ENCODE peak calls at places on chromosomes 7 and 10, in eight cellular contexts. C is AG10803, L is brain microvascular endothelial cell, S is OCI-LY7, U is osteoblast, J is GM12865, B is tibial nerve, W is psoas muscle. Q is an unnamed sample.

GRCh38 chr7:32070406-32071360 is at the start of gene PDE1C:
- DNase-seq in C (peak; percentile 30), L (no peak), S (no peak), U (peak; percentile 87), J (no peak), B (no peak), W (peak; percentile 19), Q (no peak)

GRCh38 chr7:121541457-121541856 is 145.3 kb upstream of the FAM3C start:
- DNase-seq in C (no peak), L (no peak), S (no peak), U (no peak), J (no peak), B (no peak), W (no peak), Q (no peak)

GRCh38 chr10:29517352-29517923 is 117.3 kb downstream of the SVIL start:
- DNase-seq in C (peak; percentile 32), L (peak; percentile 46), S (peak; percentile 47), U (no peak), J (peak; percentile 29), B (no peak), W (no peak), Q (no peak)

GRCh38 chr10:50679149-50679548 is 55.4 kb upstream of the SGMS1 start:
- DNase-seq in C (no peak), L (no peak), S (no peak), U (peak; percentile 36), J (no peak), B (no peak), W (no peak), Q (no peak)

GRCh38 chr10:6878067-6878412 is 298.0 kb upstream of the PRKCQ start:
- DNase-seq in C (peak; percentile 20), L (no peak), S (peak; percentile 4), U (no peak), J (no peak), B (no peak), W (no peak), Q (peak; percentile 21)

GRCh38 chr10:23106508-23106907 is 11.1 kb downstream of the MSRB2 start:
- DNase-seq in C (no peak), L (no peak), S (no peak), U (no peak), J (no peak), B (no peak), W (no peak), Q (no peak)

GRCh38 chr7:50693475-50693874 is 89.2 kb downstream of the GRB10 start:
- DNase-seq in C (no peak), L (peak; percentile 19), S (no peak), U (no peak), J (no peak), B (no peak), W (no peak), Q (no peak)

GRCh38 chr10:3682745-3683144 is 102.3 kb downstream of the KLF6 start:
- DNase-seq in C (no peak), L (no peak), S (no peak), U (no peak), J (no peak), B (no peak), W (no peak), Q (no peak)

GRCh38 chr10:98349508-98349922 is 65.5 kb downstream of the PYROXD2 start:
- DNase-seq in C (peak; percentile 100), L (peak; percentile 97), S (peak; percentile 72), U (peak; percentile 97), J (peak; percentile 58), B (peak; percentile 28), W (peak; percentile 66), Q (peak; percentile 99)

GRCh38 chr10:103793920-103794883 is 61.2 kb downstream of the SH3PXD2A start:
- DNase-seq in C (no peak), L (no peak), S (no peak), U (no peak), J (no peak), B (no peak), W (peak; percentile 22), Q (no peak)

GRCh38 chr10:114507449-114507848 is 103.1 kb upstream of the AFAP1L2 start:
- DNase-seq in C (no peak), L (no peak), S (no peak), U (no peak), J (no peak), B (peak; percentile 34), W (no peak), Q (no peak)

GRCh38 chr7:157016352-157017041 is 6.0 kb upstream of the MNX1 start:
- DNase-seq in C (no peak), L (no peak), S (peak; percentile 47), U (no peak), J (peak; percentile 88), B (no peak), W (no peak), Q (no peak)

GRCh38 chr7:142629588-142630260 is 119.5 kb upstream of the PRSS1 start:
- DNase-seq in C (peak; percentile 60), L (peak; percentile 55), S (no peak), U (peak; percentile 82), J (no peak), B (no peak), W (no peak), Q (peak; percentile 63)

GRCh38 chr7:35333265-35333664 is 79.4 kb upstream of the TBX20 start:
- DNase-seq in C (no peak), L (no peak), S (no peak), U (no peak), J (no peak), B (no peak), W (no peak), Q (no peak)

GRCh38 chr10:11782793-11783557 is 40.2 kb upstream of the PROSER2 start:
- DNase-seq in C (peak; percentile 53), L (peak; percentile 39), S (peak; percentile 75), U (peak; percentile 92), J (peak; percentile 77), B (no peak), W (no peak), Q (peak; percentile 25)

GRCh38 chr10:131949041-131949862 is 32.5 kb downstream of the BNIP3 start:
- DNase-seq in C (no peak), L (no peak), S (no peak), U (peak; percentile 35), J (no peak), B (no peak), W (no peak), Q (no peak)

GRCh38 chr7:140677496-140677895 is 4.8 kb downstream of the ADCK2 start:
- DNase-seq in C (no peak), L (no peak), S (peak; percentile 11), U (no peak), J (no peak), B (no peak), W (no peak), Q (no peak)
- TF ChIP-seq CTCF in C (no peak), L (no peak), S (no peak), U (no peak), J (no peak), B (no peak), W (no peak), Q (no peak)

DNA sequence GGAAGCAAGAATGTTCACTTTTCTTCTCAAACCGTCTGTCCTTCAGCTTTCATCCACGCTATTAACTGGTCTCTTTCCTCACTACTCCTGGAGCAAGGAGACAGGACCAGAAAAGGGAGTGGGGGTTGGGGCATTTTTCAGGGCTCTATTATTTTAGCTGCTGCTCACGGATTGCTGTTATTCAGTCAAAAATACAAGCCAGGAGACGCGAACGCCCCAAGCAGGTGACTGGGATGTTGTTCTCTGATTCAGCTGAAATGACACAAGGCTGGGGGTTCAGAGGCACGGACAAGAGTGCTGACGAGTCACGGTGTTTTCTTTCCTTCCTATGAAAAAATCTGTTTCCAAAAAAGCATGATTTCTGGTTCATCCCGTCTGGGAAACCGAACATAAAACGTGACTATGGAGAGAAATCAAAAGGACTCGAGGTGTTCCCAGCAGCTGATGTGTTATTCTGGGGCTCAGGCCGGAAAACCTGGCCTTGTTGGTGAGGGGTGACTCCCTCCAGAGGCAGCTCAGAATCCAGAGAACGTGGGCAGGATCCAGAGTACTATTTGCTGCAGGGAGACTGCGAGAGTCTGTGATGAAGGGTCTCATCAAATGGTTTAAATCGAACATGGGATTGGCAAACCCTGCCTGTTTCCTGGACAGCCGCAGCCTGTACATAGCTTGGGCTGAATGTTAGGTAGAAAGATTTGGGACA is 3.5 kb upstream of the INHBA start:
- DNase-seq in C (no peak), L (no peak), S (no peak), U (no peak), J (no peak), B (no peak), W (no peak), Q (no peak)
- H3K4me3 ChIP-seq in C (peak overlapping the region; percentile 69), L (peak overlapping the region; percentile 56), S (no peak overlapping the region), U (peak overlapping the region; percentile 77), J (no peak overlapping the region), B (no peak overlapping the region), W (peak overlapping the region; percentile 67), Q (no peak overlapping the region)

DNA sequence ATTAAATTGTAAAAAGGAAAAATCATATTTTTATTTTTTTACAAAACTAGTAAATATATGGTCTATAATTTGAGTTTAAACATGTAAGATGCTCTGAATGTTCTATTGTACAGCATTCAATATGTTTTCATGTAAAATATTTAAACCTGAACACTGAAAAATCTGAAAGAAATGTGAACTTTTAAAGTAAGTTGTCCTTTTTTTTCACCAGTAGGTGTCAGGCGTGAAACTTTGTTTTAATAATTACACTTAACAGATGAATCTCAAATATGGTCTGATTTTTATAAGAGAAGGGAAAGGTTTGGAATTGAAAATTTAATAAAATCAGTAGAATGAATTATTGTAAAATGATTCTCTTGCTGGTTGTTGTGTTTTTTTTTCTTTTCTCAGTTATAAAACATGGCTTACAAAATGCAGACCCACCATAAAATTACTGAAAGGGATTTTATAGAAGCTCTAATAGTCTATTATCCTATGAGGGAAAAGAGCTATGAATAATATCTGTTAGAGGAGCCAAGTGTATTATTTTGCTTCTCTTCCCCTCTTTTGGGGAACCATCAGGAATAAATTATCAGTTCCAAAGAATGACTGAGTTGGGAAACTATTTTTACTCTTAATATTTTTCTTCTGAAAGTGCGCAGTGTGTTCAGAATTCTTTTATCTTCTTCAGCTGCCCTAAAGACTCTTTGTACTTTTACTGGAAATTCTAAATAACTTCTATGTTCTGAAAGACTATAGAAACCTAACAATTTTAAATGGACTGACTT is 217.7 kb upstream of the FZD1 start:
- DNase-seq in C (peak; percentile 44), L (no peak), S (no peak), U (no peak), J (no peak), B (no peak), W (no peak), Q (peak; percentile 60)
- TF ChIP-seq CTCF in C (peak; percentile 54), L (peak; percentile 7), S (peak; percentile 78), U (peak; percentile 37), J (peak; percentile 7), B (no peak), W (peak; percentile 15), Q (no peak)

DNA sequence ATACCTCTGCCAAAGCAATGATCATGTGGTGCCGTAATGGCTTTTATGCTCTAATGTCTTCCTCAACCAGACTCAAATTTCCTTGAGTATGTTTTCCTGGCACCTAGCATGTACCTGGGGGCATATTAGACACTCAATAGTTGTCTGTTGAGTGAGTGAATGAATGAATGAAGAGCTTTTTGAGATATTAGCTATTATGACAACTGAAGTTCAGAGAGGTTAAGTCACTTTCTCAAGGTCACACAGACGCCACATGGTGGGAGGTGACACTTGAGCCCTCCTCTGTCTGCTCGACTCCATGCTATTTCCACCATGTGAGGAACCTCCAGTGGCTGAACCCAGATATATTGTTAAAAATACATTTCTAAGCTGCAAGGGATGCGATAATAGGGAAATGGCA is 132.1 kb downstream of the PRPF18 start:
- DNase-seq in C (no peak), L (no peak), S (no peak), U (no peak), J (no peak), B (no peak), W (no peak), Q (no peak)
- H3K4me3 ChIP-seq in C (peak overlapping the region; percentile 48), L (no peak overlapping the region), S (no peak overlapping the region), U (peak overlapping the region; percentile 52), J (no peak overlapping the region), B (no peak overlapping the region), W (no peak overlapping the region), Q (no peak overlapping the region)

GRCh38 chr7:49001610-49002033 is 77.3 kb downstream of the CDC14C start:
- DNase-seq in C (peak; percentile 8), L (no peak), S (peak; percentile 83), U (peak; percentile 30), J (peak; percentile 71), B (no peak), W (no peak), Q (no peak)
- TF ChIP-seq CTCF in C (peak; percentile 61), L (peak; percentile 29), S (peak; percentile 89), U (no peak), J (peak; percentile 76), B (no peak), W (no peak), Q (peak; percentile 5)

Q was measured in foreskin fibroblast.